ENCODE peak calls at places on chromosomes 1 and 21, in ten cellular contexts. One of them, this sample, is unnamed.

GRCh38 chr1:223739366-223740057 is 27.2 kb downstream of the CAPN2 start:
- DNase-seq in suprapubic skin: no peak
- DNase-seq in breast epithelium: no peak
- DNase-seq in stomach: peak
- DNase-seq in GM12892: no peak
- DNase-seq in NB4: no peak
- DNase-seq in adrenal gland: no peak
- DNase-seq in IMR-90: no peak
- DNase-seq in heart left ventricle: no peak
- DNase-seq in esophagus squamous epithelium: no peak
- DNase-seq in this sample: no peak

GRCh38 chr1:147270721-147271120 is 28.2 kb downstream of the CHD1L start:
- DNase-seq in suprapubic skin: no peak
- DNase-seq in breast epithelium: no peak
- DNase-seq in stomach: no peak
- DNase-seq in GM12892: no peak
- DNase-seq in NB4: no peak
- DNase-seq in adrenal gland: no peak
- DNase-seq in IMR-90: no peak
- DNase-seq in heart left ventricle: no peak
- DNase-seq in esophagus squamous epithelium: no peak
- DNase-seq in this sample: no peak

GRCh38 chr1:231674575-231674974 is 48.0 kb downstream of the DISC1 start:
- DNase-seq in suprapubic skin: no peak
- DNase-seq in breast epithelium: no peak
- DNase-seq in stomach: no peak
- DNase-seq in GM12892: no peak
- DNase-seq in NB4: no peak
- DNase-seq in adrenal gland: no peak
- DNase-seq in IMR-90: no peak
- DNase-seq in heart left ventricle: no peak
- DNase-seq in esophagus squamous epithelium: no peak
- DNase-seq in this sample: no peak

GRCh38 chr1:27868932-27869718 is 3.2 kb upstream of the THEMIS2 start:
- DNase-seq in suprapubic skin: no peak
- DNase-seq in breast epithelium: peak
- DNase-seq in stomach: no peak
- DNase-seq in GM12892: no peak
- DNase-seq in NB4: peak
- DNase-seq in adrenal gland: peak
- DNase-seq in IMR-90: no peak
- DNase-seq in heart left ventricle: no peak
- DNase-seq in esophagus squamous epithelium: no peak
- DNase-seq in this sample: no peak

GRCh38 chr1:56508523-56508983 is 70.8 kb downstream of the PLPP3 start:
- DNase-seq in suprapubic skin: no peak
- DNase-seq in breast epithelium: no peak
- DNase-seq in stomach: peak
- DNase-seq in GM12892: no peak
- DNase-seq in NB4: peak
- DNase-seq in adrenal gland: peak
- DNase-seq in IMR-90: peak
- DNase-seq in heart left ventricle: peak
- DNase-seq in esophagus squamous epithelium: no peak
- DNase-seq in this sample: no peak

GRCh38 chr1:112674440-112674985 is at the start of gene MOV10:
- DNase-seq in suprapubic skin: peak
- DNase-seq in breast epithelium: peak
- DNase-seq in stomach: peak
- DNase-seq in GM12892: peak
- DNase-seq in NB4: peak
- DNase-seq in adrenal gland: peak
- DNase-seq in IMR-90: peak
- DNase-seq in heart left ventricle: peak
- DNase-seq in esophagus squamous epithelium: peak
- DNase-seq in this sample: peak

GRCh38 chr1:209618291-209618690 is 33.9 kb downstream of the LAMB3 start:
- DNase-seq in suprapubic skin: no peak
- DNase-seq in breast epithelium: no peak
- DNase-seq in stomach: no peak
- DNase-seq in GM12892: no peak
- DNase-seq in NB4: no peak
- DNase-seq in adrenal gland: no peak
- DNase-seq in IMR-90: no peak
- DNase-seq in heart left ventricle: no peak
- DNase-seq in esophagus squamous epithelium: no peak
- DNase-seq in this sample: no peak

GRCh38 chr1:2967881-2968280 is 53.4 kb upstream of the ACTRT2 start:
- DNase-seq in suprapubic skin: no peak
- DNase-seq in breast epithelium: no peak
- DNase-seq in stomach: no peak
- DNase-seq in GM12892: no peak
- DNase-seq in NB4: no peak
- DNase-seq in adrenal gland: no peak
- DNase-seq in IMR-90: no peak
- DNase-seq in heart left ventricle: peak
- DNase-seq in esophagus squamous epithelium: no peak
- DNase-seq in this sample: no peak

GRCh38 chr1:36759355-36759754 is 275.0 kb downstream of the GRIK3 start:
- DNase-seq in suprapubic skin: no peak
- DNase-seq in breast epithelium: no peak
- DNase-seq in stomach: no peak
- DNase-seq in GM12892: no peak
- DNase-seq in NB4: no peak
- DNase-seq in adrenal gland: no peak
- DNase-seq in IMR-90: no peak
- DNase-seq in heart left ventricle: no peak
- DNase-seq in esophagus squamous epithelium: no peak
- DNase-seq in this sample: no peak

GRCh38 chr1:3651011-3651938 is 1.0 kb upstream of the TP73 start:
- DNase-seq in suprapubic skin: no peak
- DNase-seq in breast epithelium: no peak
- DNase-seq in stomach: no peak
- DNase-seq in GM12892: no peak
- DNase-seq in NB4: no peak
- DNase-seq in adrenal gland: no peak
- DNase-seq in IMR-90: no peak
- DNase-seq in heart left ventricle: peak
- DNase-seq in esophagus squamous epithelium: no peak
- DNase-seq in this sample: no peak

GRCh38 chr1:39453603-39454002 is 37.8 kb upstream of the BMP8A start:
- DNase-seq in suprapubic skin: no peak
- DNase-seq in breast epithelium: no peak
- DNase-seq in stomach: peak
- DNase-seq in GM12892: no peak
- DNase-seq in NB4: no peak
- DNase-seq in adrenal gland: peak
- DNase-seq in IMR-90: peak
- DNase-seq in heart left ventricle: peak
- DNase-seq in esophagus squamous epithelium: no peak
- DNase-seq in this sample: peak

GRCh38 chr21:34942911-34943310 is 106.2 kb downstream of the RUNX1 start:
- DNase-seq in suprapubic skin: no peak
- DNase-seq in breast epithelium: no peak
- DNase-seq in stomach: no peak
- DNase-seq in GM12892: no peak
- DNase-seq in NB4: no peak
- DNase-seq in adrenal gland: no peak
- DNase-seq in IMR-90: no peak
- DNase-seq in heart left ventricle: no peak
- DNase-seq in esophagus squamous epithelium: no peak
- DNase-seq in this sample: no peak

GRCh38 chr1:244217711-244218110 is 166.6 kb downstream of the ZBTB18 start:
- DNase-seq in suprapubic skin: no peak
- DNase-seq in breast epithelium: no peak
- DNase-seq in stomach: no peak
- DNase-seq in GM12892: no peak
- DNase-seq in NB4: no peak
- DNase-seq in adrenal gland: no peak
- DNase-seq in IMR-90: no peak
- DNase-seq in heart left ventricle: no peak
- DNase-seq in esophagus squamous epithelium: no peak
- DNase-seq in this sample: no peak

GRCh38 chr1:182960046-182960445 is 7.1 kb upstream of the SHCBP1L start:
- DNase-seq in suprapubic skin: no peak
- DNase-seq in breast epithelium: no peak
- DNase-seq in stomach: no peak
- DNase-seq in GM12892: no peak
- DNase-seq in NB4: no peak
- DNase-seq in adrenal gland: no peak
- DNase-seq in IMR-90: no peak
- DNase-seq in heart left ventricle: no peak
- DNase-seq in esophagus squamous epithelium: no peak
- DNase-seq in this sample: no peak

GRCh38 chr1:182957902-182958395 is 5.0 kb upstream of the SHCBP1L start:
- DNase-seq in suprapubic skin: no peak
- DNase-seq in breast epithelium: no peak
- DNase-seq in stomach: no peak
- DNase-seq in GM12892: no peak
- DNase-seq in NB4: no peak
- DNase-seq in adrenal gland: no peak
- DNase-seq in IMR-90: no peak
- DNase-seq in heart left ventricle: no peak
- DNase-seq in esophagus squamous epithelium: no peak
- DNase-seq in this sample: no peak

GRCh38 chr1:182965096-182965495 is 12.1 kb upstream of the SHCBP1L start:
- DNase-seq in suprapubic skin: no peak
- DNase-seq in breast epithelium: no peak
- DNase-seq in stomach: no peak
- DNase-seq in GM12892: no peak
- DNase-seq in NB4: no peak
- DNase-seq in adrenal gland: no peak
- DNase-seq in IMR-90: no peak
- DNase-seq in heart left ventricle: no peak
- DNase-seq in esophagus squamous epithelium: no peak
- DNase-seq in this sample: no peak

GRCh38 chr1:182965861-182966260 is 12.9 kb upstream of the SHCBP1L start:
- DNase-seq in suprapubic skin: no peak
- DNase-seq in breast epithelium: no peak
- DNase-seq in stomach: no peak
- DNase-seq in GM12892: no peak
- DNase-seq in NB4: no peak
- DNase-seq in adrenal gland: no peak
- DNase-seq in IMR-90: no peak
- DNase-seq in heart left ventricle: no peak
- DNase-seq in esophagus squamous epithelium: no peak
- DNase-seq in this sample: no peak

GRCh38 chr1:182962554-182963115 is 9.7 kb upstream of the SHCBP1L start:
- DNase-seq in suprapubic skin: peak
- DNase-seq in breast epithelium: peak
- DNase-seq in stomach: peak
- DNase-seq in GM12892: peak
- DNase-seq in NB4: peak
- DNase-seq in adrenal gland: peak
- DNase-seq in IMR-90: peak
- DNase-seq in heart left ventricle: peak
- DNase-seq in esophagus squamous epithelium: peak
- DNase-seq in this sample: peak
- TF ChIP-seq POLR2A in suprapubic skin: no peak
- TF ChIP-seq POLR2A in breast epithelium: no peak
- TF ChIP-seq POLR2A in stomach: no peak
- TF ChIP-seq POLR2A in GM12892: peak
- TF ChIP-seq POLR2A in NB4: no peak
- TF ChIP-seq POLR2A in adrenal gland: no peak
- TF ChIP-seq POLR2A in IMR-90: peak
- TF ChIP-seq POLR2A in heart left ventricle: peak
- TF ChIP-seq POLR2A in esophagus squamous epithelium: no peak
- TF ChIP-seq POLR2A in this sample: peak

GRCh38 chr21:25573409-25574206 is 33.7 kb downstream of the MRPL39 start:
- DNase-seq in suprapubic skin: no peak
- DNase-seq in breast epithelium: no peak
- DNase-seq in stomach: no peak
- DNase-seq in GM12892: no peak
- DNase-seq in NB4: peak
- DNase-seq in adrenal gland: peak
- DNase-seq in IMR-90: peak
- DNase-seq in heart left ventricle: no peak
- DNase-seq in esophagus squamous epithelium: no peak
- DNase-seq in this sample: no peak
- TF ChIP-seq POLR2A in suprapubic skin: no peak
- TF ChIP-seq POLR2A in breast epithelium: no peak
- TF ChIP-seq POLR2A in stomach: no peak
- TF ChIP-seq POLR2A in GM12892: peak
- TF ChIP-seq POLR2A in NB4: no peak
- TF ChIP-seq POLR2A in adrenal gland: no peak
- TF ChIP-seq POLR2A in IMR-90: no peak
- TF ChIP-seq POLR2A in heart left ventricle: no peak
- TF ChIP-seq POLR2A in esophagus squamous epithelium: no peak
- TF ChIP-seq POLR2A in this sample: no peak

DNA sequence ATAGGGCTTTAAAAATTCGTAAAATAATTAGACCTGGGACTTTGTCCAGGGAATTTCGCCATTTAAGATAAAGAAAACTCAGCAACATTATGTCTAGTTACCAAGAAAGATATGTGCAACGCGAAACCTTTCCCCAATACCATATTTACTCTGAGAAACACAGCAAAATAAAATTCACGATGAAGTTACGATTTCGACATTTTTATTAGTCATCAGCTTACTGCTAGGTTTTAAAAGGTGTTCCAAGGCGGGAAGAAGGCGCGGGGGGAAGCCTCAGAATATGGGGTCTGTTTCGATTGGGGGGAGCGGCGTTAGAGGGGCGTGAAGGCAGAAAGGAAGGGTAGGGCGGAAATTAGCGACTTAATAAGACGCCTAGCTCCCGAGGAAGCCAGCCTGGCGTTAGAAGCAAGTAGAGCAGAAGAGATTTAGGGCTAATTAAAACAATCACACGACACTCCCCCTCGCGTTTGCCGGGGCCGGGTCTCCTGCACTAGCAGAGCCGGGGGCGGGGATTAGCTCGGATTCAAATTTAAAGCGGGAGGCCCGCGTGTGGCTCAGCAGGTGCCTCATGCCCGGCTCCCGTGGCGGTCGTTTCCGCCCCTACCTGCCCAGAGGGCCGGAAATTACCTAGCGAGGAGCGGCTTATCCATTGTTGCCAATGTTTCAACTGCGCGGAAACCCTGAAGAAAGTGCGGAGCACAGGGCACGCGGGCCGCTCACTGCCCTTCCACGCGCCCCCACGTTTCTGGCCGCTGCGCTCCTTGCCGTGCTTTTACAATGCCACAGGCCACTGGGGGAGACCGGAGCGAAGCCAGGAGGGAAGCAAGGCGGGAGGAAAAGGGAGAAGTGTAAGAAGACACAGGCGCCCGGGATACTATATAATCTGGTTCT is 795 bp upstream of the POU2F1 start:
- DNase-seq in suprapubic skin: peak
- DNase-seq in breast epithelium: peak
- DNase-seq in stomach: peak
- DNase-seq in GM12892: peak
- DNase-seq in NB4: peak
- DNase-seq in adrenal gland: peak
- DNase-seq in IMR-90: peak
- DNase-seq in heart left ventricle: peak
- DNase-seq in esophagus squamous epithelium: peak
- DNase-seq in this sample: peak
- TF ChIP-seq POLR2A in suprapubic skin: no peak
- TF ChIP-seq POLR2A in breast epithelium: peak
- TF ChIP-seq POLR2A in stomach: peak
- TF ChIP-seq POLR2A in GM12892: peak
- TF ChIP-seq POLR2A in NB4: peak
- TF ChIP-seq POLR2A in adrenal gland: no peak
- TF ChIP-seq POLR2A in IMR-90: no peak
- TF ChIP-seq POLR2A in heart left ventricle: no peak
- TF ChIP-seq POLR2A in esophagus squamous epithelium: no peak
- TF ChIP-seq POLR2A in this sample: no peak

GRCh38 chr1:160261878-160262794 is at the start of gene DCAF8:
- DNase-seq in suprapubic skin: peak
- DNase-seq in breast epithelium: peak
- DNase-seq in stomach: peak
- DNase-seq in GM12892: peak
- DNase-seq in NB4: peak
- DNase-seq in adrenal gland: peak
- DNase-seq in IMR-90: peak
- DNase-seq in heart left ventricle: peak
- DNase-seq in esophagus squamous epithelium: peak
- DNase-seq in this sample: peak
- TF ChIP-seq POLR2A in suprapubic skin: peak
- TF ChIP-seq POLR2A in breast epithelium: peak
- TF ChIP-seq POLR2A in stomach: peak
- TF ChIP-seq POLR2A in GM12892: peak
- TF ChIP-seq POLR2A in NB4: peak
- TF ChIP-seq POLR2A in adrenal gland: peak
- TF ChIP-seq POLR2A in IMR-90: peak
- TF ChIP-seq POLR2A in heart left ventricle: peak
- TF ChIP-seq POLR2A in esophagus squamous epithelium: no peak
- TF ChIP-seq POLR2A in this sample: peak